ENCODE peak calls at places on chromosomes 4 and X, in eight cellular contexts. I is thoracic aorta, G is tibial artery, U is AG04449, H is cardiac muscle cell, P is AG10803, V is fibroblast of lung, X is lung. K is an unnamed sample.

GRCh38 chr4:42555828-42556227 is 101.1 kb downstream of the ATP8A1 start:
- DNase-seq in V (peak; percentile 30), U (no peak), H (no peak), X (no peak), P (peak; percentile 2), I (no peak), G (no peak), K (no peak)

GRCh38 chr4:188437535-188437934 is 298.3 kb downstream of the TRIML1 start:
- DNase-seq in X (no peak), H (no peak), G (no peak), U (no peak), I (no peak), V (no peak), P (no peak), K (no peak)

GRCh38 chrX:50081282-50081955 is 119.4 kb downstream of the AKAP4 start:
- DNase-seq in U (no peak), X (peak; percentile 34), V (no peak), H (peak; percentile 49), G (no peak), P (peak; percentile 26), I (no peak), K (peak; percentile 28)

GRCh38 chr4:136742330-136742729 is 790.0 kb downstream of the PCDH18 start:
- DNase-seq in X (no peak), I (no peak), V (peak; percentile 25), U (no peak), H (no peak), P (no peak), G (no peak), K (no peak)

GRCh38 chr4:102586644-102587021 is 85.5 kb downstream of the NFKB1 start:
- DNase-seq in V (no peak), I (no peak), P (no peak), G (no peak), H (no peak), X (no peak), U (no peak), K (no peak)

GRCh38 chr4:182575225-182575624 is 332.0 kb downstream of the TENM3 start:
- DNase-seq in H (no peak), V (no peak), U (no peak), X (no peak), G (no peak), P (no peak), I (no peak), K (no peak)

GRCh38 chr4:42925921-42926320 is 33.4 kb downstream of the GRXCR1 start:
- DNase-seq in I (no peak), H (no peak), P (no peak), G (no peak), U (no peak), X (no peak), V (no peak), K (no peak)

GRCh38 chr4:56134272-56134671 is 185.5 kb downstream of the CEP135 start:
- DNase-seq in I (no peak), X (peak; percentile 32), G (no peak), P (peak; percentile 20), V (peak; percentile 94), U (no peak), H (no peak), K (no peak)

GRCh38 chrX:41518127-41518840 is 71.1 kb downstream of the NYX start:
- DNase-seq in G (no peak), H (no peak), P (no peak), V (no peak), X (no peak), I (no peak), U (no peak), K (no peak)

GRCh38 chr4:158667651-158668198 is 4.0 kb downstream of the C4orf46 start:
- DNase-seq in G (no peak), X (no peak), V (no peak), P (peak; percentile 45), H (peak; percentile 22), I (no peak), U (no peak), K (no peak)

DNA sequence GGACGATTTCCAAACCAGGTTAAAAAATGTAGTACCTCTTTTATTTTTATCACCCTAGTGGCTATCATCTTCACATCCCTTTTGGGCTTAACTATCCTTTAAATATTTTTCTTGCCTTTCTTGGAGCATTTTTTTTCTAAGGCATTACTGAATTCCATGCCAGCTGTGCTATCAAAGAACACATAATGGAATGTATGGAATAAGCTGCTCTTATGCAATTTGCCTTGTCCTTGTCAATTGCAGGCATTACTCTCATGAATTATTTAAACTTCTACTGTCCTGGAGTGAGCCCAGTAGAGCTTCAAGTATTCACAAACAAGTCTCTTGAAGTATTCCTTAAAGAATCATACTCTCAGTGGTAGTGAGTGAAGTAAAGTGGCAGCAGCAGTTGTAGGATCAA is 144.5 kb upstream of the IGFBP7 start:
- DNase-seq in I (no peak), V (no peak), U (no peak), X (no peak), P (no peak), H (no peak), G (no peak), K (no peak)
- H3K4me3 ChIP-seq in I (no peak overlapping the region), V (no peak overlapping the region), U (no peak overlapping the region), X (no peak overlapping the region), P (no peak overlapping the region), H (no peak overlapping the region), G (no peak overlapping the region), K (no peak overlapping the region)

GRCh38 chrX:68697465-68698125 is 50.1 kb downstream of the STARD8 start:
- DNase-seq in G (no peak), I (no peak), U (no peak), P (no peak), V (no peak), X (no peak), H (no peak), K (no peak)

GRCh38 chrX:68696267-68696666 is 48.8 kb downstream of the STARD8 start:
- DNase-seq in X (no peak), H (no peak), V (no peak), G (no peak), I (no peak), U (no peak), P (no peak), K (no peak)

GRCh38 chrX:68699960-68700746 is 52.7 kb downstream of the STARD8 start:
- DNase-seq in X (no peak), V (peak; percentile 61), P (peak; percentile 62), U (no peak), H (no peak), G (no peak), I (no peak), K (no peak)

GRCh38 chrX:68697036-68697435 is 49.6 kb downstream of the STARD8 start:
- DNase-seq in G (no peak), V (no peak), I (no peak), P (no peak), H (no peak), X (no peak), U (no peak), K (no peak)

GRCh38 chrX:68698955-68699354 is 51.5 kb downstream of the STARD8 start:
- DNase-seq in I (no peak), X (no peak), V (no peak), P (no peak), H (no peak), U (no peak), G (no peak), K (no peak)
- TF ChIP-seq CTCF in I (no peak), X (no peak), V (no peak), P (no peak), H (no peak), U (no peak), G (no peak), K (no peak)

GRCh38 chr4:174216935-174217272 is 66.6 kb downstream of the FBXO8 start:
- DNase-seq in G (no peak), I (no peak), P (no peak), X (no peak), H (no peak), V (no peak), U (no peak), K (no peak)

GRCh38 chr4:174215055-174215454 is 68.4 kb downstream of the FBXO8 start:
- DNase-seq in V (no peak), I (no peak), P (no peak), U (no peak), H (no peak), X (no peak), G (no peak), K (no peak)

GRCh38 chr4:174217273-174218126 is 66.0 kb downstream of the FBXO8 start:
- DNase-seq in U (peak; percentile 4), X (no peak), V (peak; percentile 68), P (peak; percentile 65), H (peak; percentile 44), I (no peak), G (no peak), K (no peak)

GRCh38 chr4:174215936-174216699 is 67.3 kb downstream of the FBXO8 start:
- DNase-seq in H (peak; percentile 67), I (no peak), P (no peak), U (no peak), V (no peak), X (no peak), G (no peak), K (no peak)

GRCh38 chr4:174218127-174218790 is 65.2 kb downstream of the FBXO8 start:
- DNase-seq in G (no peak), V (peak; percentile 6), I (no peak), X (no peak), P (peak; percentile 5), H (no peak), U (no peak), K (no peak)
- H3K4me3 ChIP-seq in G (peak overlapping the region; percentile 53), V (peak overlapping the region; percentile 51), I (peak overlapping the region; percentile 69), X (no peak overlapping the region), P (peak overlapping the region; percentile 52), H (peak overlapping the region; percentile 16), U (peak overlapping the region; percentile 43), K (no peak overlapping the region)

DNA sequence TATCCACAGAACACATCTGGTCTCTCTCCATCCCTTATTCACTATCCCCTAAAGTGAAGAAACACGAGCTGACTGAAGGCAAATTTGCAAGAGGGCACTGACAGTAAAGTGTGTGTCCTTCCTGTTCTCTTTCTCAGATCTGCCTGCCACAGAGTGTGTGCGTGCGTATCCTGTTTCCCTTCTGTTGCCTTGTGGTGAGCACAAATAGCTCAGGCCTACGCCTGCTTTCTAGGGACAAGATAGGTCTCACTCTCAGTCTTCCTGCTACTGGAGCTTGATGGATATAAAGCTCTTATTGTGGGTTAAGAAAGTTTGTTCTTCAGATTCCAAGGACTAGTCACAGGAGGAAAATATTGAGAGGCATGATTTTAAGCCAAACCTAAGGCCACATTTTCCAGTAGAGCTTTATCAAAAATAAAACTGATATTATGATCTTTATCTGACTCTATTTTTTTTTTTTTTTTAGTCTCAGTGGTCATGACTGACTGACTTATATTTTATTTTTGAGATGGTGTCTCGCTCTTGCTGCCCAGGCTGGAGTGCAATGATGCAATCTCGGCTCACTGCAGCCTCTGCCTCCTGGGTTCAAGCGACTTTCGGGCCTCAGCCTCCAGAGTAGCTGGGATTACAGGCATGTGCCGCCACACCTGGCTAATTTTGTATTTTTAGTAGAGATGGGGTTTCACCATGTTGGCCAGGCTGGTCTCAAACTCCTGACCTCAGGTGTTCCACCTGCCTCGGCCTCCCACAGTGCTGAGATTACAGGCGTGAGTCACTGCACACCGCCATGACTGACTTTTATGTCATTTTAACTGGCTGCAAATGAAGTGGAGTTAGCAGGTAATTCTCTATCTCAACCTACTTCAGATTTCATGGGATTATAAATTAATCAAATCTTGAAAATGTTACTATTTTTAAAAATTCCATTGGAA is 140.3 kb upstream of the SH3RF1 start:
- DNase-seq in H (peak; percentile 36), U (peak; percentile 77), V (peak; percentile 75), I (no peak), G (no peak), P (peak; percentile 82), X (no peak), K (no peak)
- TF ChIP-seq CTCF in H (no peak), U (no peak), V (no peak), I (no peak), G (no peak), P (no peak), X (no peak), K (no peak)

GRCh38 chr4:88320780-88321373 is 36.5 kb upstream of the PPM1K start:
- DNase-seq in U (no peak), H (no peak), I (no peak), P (peak; percentile 30), X (peak; percentile 41), V (peak; percentile 66), G (no peak), K (no peak)
- H3K4me3 ChIP-seq in U (no peak overlapping the region), H (no peak overlapping the region), I (peak overlapping the region; percentile 26), P (no peak overlapping the region), X (no peak overlapping the region), V (no peak overlapping the region), G (no peak overlapping the region), K (no peak overlapping the region)